ENCODE peak calls at places on chromosomes 6 and 20, in four cellular contexts. One of them, this sample, is unnamed.

GRCh38 chr6:89826029-89826528 is 3.6 kb upstream of the CASP8AP2 start:
- DNase-seq in HCT116: no peak
- DNase-seq in A673: no peak
- DNase-seq in CD8-positive, alpha-beta memory T cell: no peak
- DNase-seq in this sample: no peak

GRCh38 chr20:13552061-13552460 is 86.7 kb downstream of the TASP1 start:
- DNase-seq in HCT116: no peak
- DNase-seq in A673: no peak
- DNase-seq in CD8-positive, alpha-beta memory T cell: no peak
- DNase-seq in this sample: no peak

GRCh38 chr6:25193147-25193864 is 85.9 kb upstream of the CARMIL1 start:
- DNase-seq in HCT116: peak; percentile 58
- DNase-seq in A673: peak; percentile 78
- DNase-seq in CD8-positive, alpha-beta memory T cell: no peak
- DNase-seq in this sample: no peak

GRCh38 chr6:13486679-13487121 is 700 bp downstream of the GFOD1 start:
- DNase-seq in HCT116: no peak
- DNase-seq in A673: peak; percentile 74
- DNase-seq in CD8-positive, alpha-beta memory T cell: peak; percentile 50
- DNase-seq in this sample: peak; percentile 69

GRCh38 chr20:24764027-24764797 is 184.9 kb upstream of the CST7 start:
- DNase-seq in HCT116: no peak
- DNase-seq in A673: no peak
- DNase-seq in CD8-positive, alpha-beta memory T cell: no peak
- DNase-seq in this sample: no peak

GRCh38 chr20:51700809-51701285 is 67.3 kb downstream of the ATP9A start:
- DNase-seq in HCT116: peak; percentile 35
- DNase-seq in A673: peak; percentile 77
- DNase-seq in CD8-positive, alpha-beta memory T cell: no peak
- DNase-seq in this sample: peak; percentile 76

GRCh38 chr20:38081575-38081974 is 48.0 kb downstream of the RPRD1B start:
- DNase-seq in HCT116: no peak
- DNase-seq in A673: no peak
- DNase-seq in CD8-positive, alpha-beta memory T cell: no peak
- DNase-seq in this sample: no peak

GRCh38 chr6:107314644-107315043 is 144.7 kb downstream of the PDSS2 start:
- DNase-seq in HCT116: no peak
- DNase-seq in A673: no peak
- DNase-seq in CD8-positive, alpha-beta memory T cell: no peak
- DNase-seq in this sample: peak; percentile 77

GRCh38 chr20:43855803-43856202 is 58.8 kb upstream of the TOX2 start:
- DNase-seq in HCT116: no peak
- DNase-seq in A673: no peak
- DNase-seq in CD8-positive, alpha-beta memory T cell: no peak
- DNase-seq in this sample: no peak

GRCh38 chr20:22880277-22880676 is 154.8 kb upstream of the SSTR4 start:
- DNase-seq in HCT116: no peak
- DNase-seq in A673: no peak
- DNase-seq in CD8-positive, alpha-beta memory T cell: no peak
- DNase-seq in this sample: no peak

GRCh38 chr6:41901882-41902519 is 6.8 kb upstream of the USP49 start:
- DNase-seq in HCT116: no peak
- DNase-seq in A673: peak; percentile 11
- DNase-seq in CD8-positive, alpha-beta memory T cell: peak; percentile 51
- DNase-seq in this sample: peak; percentile 43

GRCh38 chr6:11094411-11094851 is 797 bp downstream of the SMIM13 start:
- DNase-seq in HCT116: no peak
- DNase-seq in A673: peak; percentile 39
- DNase-seq in CD8-positive, alpha-beta memory T cell: no peak
- DNase-seq in this sample: peak; percentile 46

GRCh38 chr6:43695967-43696291 is 8.3 kb upstream of the MRPS18A start:
- DNase-seq in HCT116: no peak
- DNase-seq in A673: no peak
- DNase-seq in CD8-positive, alpha-beta memory T cell: no peak
- DNase-seq in this sample: no peak

GRCh38 chr20:56628015-56628872 is 862 bp upstream of the TFAP2C start:
- DNase-seq in HCT116: no peak
- DNase-seq in A673: no peak
- DNase-seq in CD8-positive, alpha-beta memory T cell: no peak
- DNase-seq in this sample: peak; percentile 59
- H3K4me3 ChIP-seq in HCT116: peak overlapping the region; percentile 84
- H3K4me3 ChIP-seq in A673: no peak overlapping the region
- H3K4me3 ChIP-seq in CD8-positive, alpha-beta memory T cell: no peak overlapping the region
- H3K4me3 ChIP-seq in this sample: peak overlapping the region; percentile 80

DNA sequence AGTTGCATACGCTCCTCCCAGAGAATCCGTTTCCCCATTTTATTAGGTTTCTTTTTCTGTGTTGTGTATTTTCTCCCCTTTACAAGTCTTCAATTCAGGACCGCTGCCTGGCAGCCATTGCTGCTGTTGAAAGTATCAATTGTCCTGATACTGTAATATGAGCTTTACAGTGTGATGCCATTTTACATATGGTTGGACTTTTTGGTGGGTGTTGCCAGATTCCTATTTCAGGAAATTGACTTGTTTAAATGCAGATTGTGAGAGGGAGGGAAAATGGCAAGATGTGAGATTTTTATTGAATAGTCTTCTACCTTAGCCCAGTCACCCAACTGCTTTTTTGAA is 1.2 kb downstream of the PANK2 start:
- DNase-seq in HCT116: no peak
- DNase-seq in A673: peak; percentile 54
- DNase-seq in CD8-positive, alpha-beta memory T cell: no peak
- DNase-seq in this sample: peak; percentile 72
- H3K4me1 ChIP-seq in HCT116: peaks cover 43% of the 10 kb centered on the region
- H3K4me1 ChIP-seq in A673: peaks cover 25% of the 10 kb centered on the region
- H3K4me1 ChIP-seq in CD8-positive, alpha-beta memory T cell: peaks cover 49% of the 10 kb centered on the region
- H3K4me1 ChIP-seq in this sample: peaks cover 21% of the 10 kb centered on the region

DNA sequence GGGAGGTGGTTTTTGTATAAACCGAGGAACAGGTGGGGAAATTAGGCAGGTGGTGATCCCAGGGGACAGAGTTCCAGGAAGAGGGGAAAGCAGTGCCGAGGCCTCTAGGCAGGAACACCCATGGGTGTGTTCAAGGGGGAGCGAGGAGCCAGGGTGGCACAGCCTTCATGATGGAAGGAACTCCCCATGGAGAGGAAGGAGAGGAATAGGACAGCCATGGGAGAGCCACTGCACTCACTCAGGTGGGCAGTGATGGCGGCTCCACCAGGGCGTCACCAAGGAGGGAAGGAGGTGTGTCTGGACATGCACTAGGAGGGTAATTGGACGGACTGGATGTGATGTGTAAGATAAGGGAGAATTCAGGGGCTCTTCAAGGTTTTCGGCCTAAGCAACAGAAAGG is 98.2 kb downstream of the THBS2 start:
- DNase-seq in HCT116: no peak
- DNase-seq in A673: no peak
- DNase-seq in CD8-positive, alpha-beta memory T cell: no peak
- DNase-seq in this sample: no peak
- H3K9me3 ChIP-seq in HCT116: no peaks in the 10 kb centered on the region
- H3K9me3 ChIP-seq in A673: no peaks in the 10 kb centered on the region
- H3K9me3 ChIP-seq in CD8-positive, alpha-beta memory T cell: no peaks in the 10 kb centered on the region
- H3K9me3 ChIP-seq in this sample: no peaks in the 10 kb centered on the region

GRCh38 chr6:28211840-28212509 is 13.1 kb upstream of the ZSCAN9 start:
- DNase-seq in HCT116: no peak
- DNase-seq in A673: no peak
- DNase-seq in CD8-positive, alpha-beta memory T cell: no peak
- DNase-seq in this sample: peak; percentile 30

GRCh38 chr6:28212510-28213212 is 12.4 kb upstream of the ZSCAN9 start:
- DNase-seq in HCT116: peak; percentile 80
- DNase-seq in A673: peak; percentile 92
- DNase-seq in CD8-positive, alpha-beta memory T cell: no peak
- DNase-seq in this sample: peak; percentile 82

GRCh38 chr6:28209753-28210535 is 15.1 kb upstream of the ZSCAN9 start:
- DNase-seq in HCT116: no peak
- DNase-seq in A673: no peak
- DNase-seq in CD8-positive, alpha-beta memory T cell: no peak
- DNase-seq in this sample: no peak

GRCh38 chr6:28215425-28215824 is 9.7 kb upstream of the ZSCAN9 start:
- DNase-seq in HCT116: no peak
- DNase-seq in A673: peak; percentile 66
- DNase-seq in CD8-positive, alpha-beta memory T cell: no peak
- DNase-seq in this sample: no peak

GRCh38 chr6:28213213-28213523 is 11.9 kb upstream of the ZSCAN9 start:
- DNase-seq in HCT116: no peak
- DNase-seq in A673: no peak
- DNase-seq in CD8-positive, alpha-beta memory T cell: no peak
- DNase-seq in this sample: no peak
- H3K4me3 ChIP-seq in HCT116: no peak overlapping the region
- H3K4me3 ChIP-seq in A673: peak overlapping the region; percentile 41
- H3K4me3 ChIP-seq in CD8-positive, alpha-beta memory T cell: no peak overlapping the region
- H3K4me3 ChIP-seq in this sample: no peak overlapping the region

GRCh38 chr6:138981416-138981815 is 6.6 kb downstream of the REPS1 start:
- DNase-seq in HCT116: no peak
- DNase-seq in A673: no peak
- DNase-seq in CD8-positive, alpha-beta memory T cell: no peak
- DNase-seq in this sample: peak; percentile 90
- H3K4me1 ChIP-seq in HCT116: peaks cover 24% of the 10 kb centered on the region
- H3K4me1 ChIP-seq in A673: peaks cover 24% of the 10 kb centered on the region
- H3K4me1 ChIP-seq in CD8-positive, alpha-beta memory T cell: peaks cover 44% of the 10 kb centered on the region
- H3K4me1 ChIP-seq in this sample: peaks cover 59% of the 10 kb centered on the region